ENCODE peak calls at places on chromosomes 13 and 19, in six cellular contexts. G is GM03348, M is T follicular helper cell, Q is heart left ventricle, V is fibroblast of mammary gland, D is erythroblast. P is an unnamed sample.

GRCh38 chr19:41928221-41928683 is at the start of gene ERFL:
- DNase-seq in G (peak; percentile 61), M (no peak), Q (no peak), V (no peak), D (no peak), P (no peak)

GRCh38 chr13:48155850-48156249 is 60.9 kb upstream of the MED4 start:
- DNase-seq in G (peak; percentile 33), M (peak; percentile 37), Q (no peak), V (peak; percentile 70), D (peak; percentile 8), P (no peak)

GRCh38 chr19:5990289-5990797 is 12.4 kb upstream of the RANBP3 start:
- DNase-seq in G (no peak), M (no peak), Q (no peak), V (peak; percentile 38), D (no peak), P (no peak)

GRCh38 chr19:4896372-4896771 is 6.3 kb downstream of the ARRDC5 start:
- DNase-seq in G (no peak), M (no peak), Q (no peak), V (peak; percentile 64), D (no peak), P (no peak)

GRCh38 chr13:109836629-109837607 is 50.5 kb upstream of the IRS2 start:
- DNase-seq in G (no peak), M (no peak), Q (no peak), V (no peak), D (no peak), P (no peak)

GRCh38 chr13:89458456-89458855 is 1787.3 kb downstream of the SLITRK5 start:
- DNase-seq in G (no peak), M (no peak), Q (no peak), V (no peak), D (no peak), P (no peak)

GRCh38 chr13:94901070-94901469 is 188.7 kb upstream of the SOX21 start:
- DNase-seq in G (no peak), M (no peak), Q (no peak), V (peak; percentile 1), D (no peak), P (no peak)

GRCh38 chr19:17616961-17617806 is 61.7 kb downstream of the COLGALT1 start:
- DNase-seq in G (no peak), M (no peak), Q (no peak), V (peak; percentile 23), D (peak; percentile 45), P (no peak)

GRCh38 chr19:42204684-42205083 is 12.8 kb downstream of the DEDD2 start:
- DNase-seq in G (no peak), M (no peak), Q (no peak), V (no peak), D (no peak), P (no peak)

GRCh38 chr13:68719815-68720214 is 1387.8 kb upstream of the ATXN8OS start:
- DNase-seq in G (no peak), M (no peak), Q (no peak), V (no peak), D (no peak), P (no peak)

GRCh38 chr19:48999481-49000325 is 6.0 kb downstream of the RUVBL2 start:
- DNase-seq in G (peak; percentile 67), M (peak; percentile 55), Q (no peak), V (peak; percentile 73), D (peak; percentile 73), P (peak; percentile 56)

GRCh38 chr13:32905864-32906180 is 110.4 kb upstream of the KL start:
- DNase-seq in G (peak; percentile 17), M (no peak), Q (peak; percentile 48), V (no peak), D (no peak), P (no peak)

GRCh38 chr19:5130371-5131030 is 161.6 kb downstream of the KDM4B start:
- DNase-seq in G (no peak), M (peak; percentile 44), Q (no peak), V (no peak), D (no peak), P (no peak)

GRCh38 chr13:99313941-99314340 is 6.7 kb upstream of the GPR183 start:
- DNase-seq in G (no peak), M (no peak), Q (no peak), V (no peak), D (no peak), P (no peak)